ENCODE peak calls at places on chromosomes 16 and 17, in eight cellular contexts. One of them, this sample, is unnamed.

GRCh38 chr17:28494445-28495188 is 11.5 kb upstream of the FOXN1 start:
- DNase-seq in substantia nigra: peak
- DNase-seq in SW 1271: peak
- DNase-seq in effector CD4-positive, alpha-beta T cell: peak
- DNase-seq in HCEC 1CT: peak
- DNase-seq in AG10803: peak
- DNase-seq in NCI-H226: peak
- DNase-seq in posterior cingulate gyrus: peak
- DNase-seq in this sample: peak

GRCh38 chr17:6830383-6830986 is 1.0 kb downstream of the TEKT1 start:
- DNase-seq in substantia nigra: no peak
- DNase-seq in SW 1271: no peak
- DNase-seq in effector CD4-positive, alpha-beta T cell: no peak
- DNase-seq in HCEC 1CT: no peak
- DNase-seq in AG10803: no peak
- DNase-seq in NCI-H226: no peak
- DNase-seq in posterior cingulate gyrus: no peak
- DNase-seq in this sample: no peak

GRCh38 chr17:48910370-48910769 is 2.2 kb downstream of the UBE2Z start:
- DNase-seq in substantia nigra: peak
- DNase-seq in SW 1271: no peak
- DNase-seq in effector CD4-positive, alpha-beta T cell: no peak
- DNase-seq in HCEC 1CT: no peak
- DNase-seq in AG10803: no peak
- DNase-seq in NCI-H226: no peak
- DNase-seq in posterior cingulate gyrus: no peak
- DNase-seq in this sample: no peak

GRCh38 chr17:38761612-38762011 is 9.1 kb downstream of the PSMB3 start:
- DNase-seq in substantia nigra: no peak
- DNase-seq in SW 1271: peak
- DNase-seq in effector CD4-positive, alpha-beta T cell: no peak
- DNase-seq in HCEC 1CT: peak
- DNase-seq in AG10803: peak
- DNase-seq in NCI-H226: no peak
- DNase-seq in posterior cingulate gyrus: no peak
- DNase-seq in this sample: peak

GRCh38 chr16:85377388-85378144 is 235.6 kb upstream of the GSE1 start:
- DNase-seq in substantia nigra: no peak
- DNase-seq in SW 1271: no peak
- DNase-seq in effector CD4-positive, alpha-beta T cell: no peak
- DNase-seq in HCEC 1CT: no peak
- DNase-seq in AG10803: no peak
- DNase-seq in NCI-H226: no peak
- DNase-seq in posterior cingulate gyrus: no peak
- DNase-seq in this sample: no peak

GRCh38 chr17:45162022-45162687 is 480 bp downstream of the HEXIM2 start:
- DNase-seq in substantia nigra: no peak
- DNase-seq in SW 1271: no peak
- DNase-seq in effector CD4-positive, alpha-beta T cell: no peak
- DNase-seq in HCEC 1CT: no peak
- DNase-seq in AG10803: no peak
- DNase-seq in NCI-H226: no peak
- DNase-seq in posterior cingulate gyrus: no peak
- DNase-seq in this sample: no peak

GRCh38 chr17:33266611-33267010 is 26.5 kb downstream of the ASIC2 start:
- DNase-seq in substantia nigra: no peak
- DNase-seq in SW 1271: no peak
- DNase-seq in effector CD4-positive, alpha-beta T cell: no peak
- DNase-seq in HCEC 1CT: no peak
- DNase-seq in AG10803: no peak
- DNase-seq in NCI-H226: no peak
- DNase-seq in posterior cingulate gyrus: no peak
- DNase-seq in this sample: no peak

GRCh38 chr17:81734405-81735055 is 22.4 kb downstream of the SLC25A10 start:
- DNase-seq in substantia nigra: no peak
- DNase-seq in SW 1271: no peak
- DNase-seq in effector CD4-positive, alpha-beta T cell: no peak
- DNase-seq in HCEC 1CT: no peak
- DNase-seq in AG10803: no peak
- DNase-seq in NCI-H226: no peak
- DNase-seq in posterior cingulate gyrus: no peak
- DNase-seq in this sample: no peak

GRCh38 chr16:67749436-67750078 is 30.4 kb upstream of the GFOD2 start:
- DNase-seq in substantia nigra: no peak
- DNase-seq in SW 1271: no peak
- DNase-seq in effector CD4-positive, alpha-beta T cell: no peak
- DNase-seq in HCEC 1CT: no peak
- DNase-seq in AG10803: no peak
- DNase-seq in NCI-H226: no peak
- DNase-seq in posterior cingulate gyrus: no peak
- DNase-seq in this sample: no peak

GRCh38 chr16:30946671-30947532 is 2.0 kb upstream of the ORAI3 start:
- DNase-seq in substantia nigra: peak
- DNase-seq in SW 1271: no peak
- DNase-seq in effector CD4-positive, alpha-beta T cell: no peak
- DNase-seq in HCEC 1CT: no peak
- DNase-seq in AG10803: no peak
- DNase-seq in NCI-H226: no peak
- DNase-seq in posterior cingulate gyrus: no peak
- DNase-seq in this sample: no peak

GRCh38 chr17:81601525-81602120 is 35.3 kb downstream of the NPLOC4 start:
- DNase-seq in substantia nigra: no peak
- DNase-seq in SW 1271: peak
- DNase-seq in effector CD4-positive, alpha-beta T cell: peak
- DNase-seq in HCEC 1CT: peak
- DNase-seq in AG10803: peak
- DNase-seq in NCI-H226: peak
- DNase-seq in posterior cingulate gyrus: no peak
- DNase-seq in this sample: peak

GRCh38 chr17:47277921-47278320 is 24.3 kb downstream of the ITGB3 start:
- DNase-seq in substantia nigra: no peak
- DNase-seq in SW 1271: no peak
- DNase-seq in effector CD4-positive, alpha-beta T cell: no peak
- DNase-seq in HCEC 1CT: peak
- DNase-seq in AG10803: peak
- DNase-seq in NCI-H226: no peak
- DNase-seq in posterior cingulate gyrus: no peak
- DNase-seq in this sample: no peak

GRCh38 chr16:15435216-15435864 is 952 bp downstream of the BMERB1 start:
- DNase-seq in substantia nigra: no peak
- DNase-seq in SW 1271: no peak
- DNase-seq in effector CD4-positive, alpha-beta T cell: no peak
- DNase-seq in HCEC 1CT: no peak
- DNase-seq in AG10803: no peak
- DNase-seq in NCI-H226: no peak
- DNase-seq in posterior cingulate gyrus: no peak
- DNase-seq in this sample: peak

GRCh38 chr17:11935734-11936406 is 61.4 kb downstream of the ZNF18 start:
- DNase-seq in substantia nigra: peak
- DNase-seq in SW 1271: peak
- DNase-seq in effector CD4-positive, alpha-beta T cell: no peak
- DNase-seq in HCEC 1CT: peak
- DNase-seq in AG10803: peak
- DNase-seq in NCI-H226: no peak
- DNase-seq in posterior cingulate gyrus: peak
- DNase-seq in this sample: peak

GRCh38 chr16:10584956-10585561 is 4.7 kb upstream of the EMP2 start:
- DNase-seq in substantia nigra: no peak
- DNase-seq in SW 1271: no peak
- DNase-seq in effector CD4-positive, alpha-beta T cell: no peak
- DNase-seq in HCEC 1CT: peak
- DNase-seq in AG10803: peak
- DNase-seq in NCI-H226: no peak
- DNase-seq in posterior cingulate gyrus: no peak
- DNase-seq in this sample: no peak

GRCh38 chr16:54176376-54176901 is 110.1 kb downstream of the IRX3 start:
- DNase-seq in substantia nigra: no peak
- DNase-seq in SW 1271: no peak
- DNase-seq in effector CD4-positive, alpha-beta T cell: no peak
- DNase-seq in HCEC 1CT: no peak
- DNase-seq in AG10803: peak
- DNase-seq in NCI-H226: no peak
- DNase-seq in posterior cingulate gyrus: no peak
- DNase-seq in this sample: no peak

GRCh38 chr16:55406651-55407050 is 72.3 kb upstream of the MMP2 start:
- DNase-seq in substantia nigra: no peak
- DNase-seq in SW 1271: no peak
- DNase-seq in effector CD4-positive, alpha-beta T cell: no peak
- DNase-seq in HCEC 1CT: no peak
- DNase-seq in AG10803: no peak
- DNase-seq in NCI-H226: no peak
- DNase-seq in posterior cingulate gyrus: no peak
- DNase-seq in this sample: no peak

GRCh38 chr16:66115373-66115772 is 251.1 kb upstream of the CDH5 start:
- DNase-seq in substantia nigra: no peak
- DNase-seq in SW 1271: no peak
- DNase-seq in effector CD4-positive, alpha-beta T cell: no peak
- DNase-seq in HCEC 1CT: no peak
- DNase-seq in AG10803: no peak
- DNase-seq in NCI-H226: no peak
- DNase-seq in posterior cingulate gyrus: no peak
- DNase-seq in this sample: no peak

GRCh38 chr17:75698659-75699058 is 22.6 kb upstream of the ITGB4 start:
- DNase-seq in substantia nigra: no peak
- DNase-seq in SW 1271: no peak
- DNase-seq in effector CD4-positive, alpha-beta T cell: no peak
- DNase-seq in HCEC 1CT: no peak
- DNase-seq in AG10803: no peak
- DNase-seq in NCI-H226: no peak
- DNase-seq in posterior cingulate gyrus: no peak
- DNase-seq in this sample: no peak

GRCh38 chr16:89805136-89805905 is 11.1 kb downstream of the FANCA start:
- DNase-seq in substantia nigra: no peak
- DNase-seq in SW 1271: no peak
- DNase-seq in effector CD4-positive, alpha-beta T cell: no peak
- DNase-seq in HCEC 1CT: peak
- DNase-seq in AG10803: peak
- DNase-seq in NCI-H226: no peak
- DNase-seq in posterior cingulate gyrus: no peak
- DNase-seq in this sample: no peak

GRCh38 chr16:88531931-88532433 is 38.2 kb upstream of the ZC3H18 start:
- DNase-seq in substantia nigra: no peak
- DNase-seq in SW 1271: no peak
- DNase-seq in effector CD4-positive, alpha-beta T cell: no peak
- DNase-seq in HCEC 1CT: no peak
- DNase-seq in AG10803: no peak
- DNase-seq in NCI-H226: no peak
- DNase-seq in posterior cingulate gyrus: no peak
- DNase-seq in this sample: no peak

GRCh38 chr17:18370761-18371160 is 6.8 kb upstream of the EVPLL start:
- DNase-seq in substantia nigra: no peak
- DNase-seq in SW 1271: no peak
- DNase-seq in effector CD4-positive, alpha-beta T cell: no peak
- DNase-seq in HCEC 1CT: no peak
- DNase-seq in AG10803: no peak
- DNase-seq in NCI-H226: no peak
- DNase-seq in posterior cingulate gyrus: no peak
- DNase-seq in this sample: no peak

GRCh38 chr17:82943751-82944150 is 103.9 kb upstream of the ZNF750 start:
- DNase-seq in substantia nigra: no peak
- DNase-seq in SW 1271: no peak
- DNase-seq in effector CD4-positive, alpha-beta T cell: no peak
- DNase-seq in HCEC 1CT: no peak
- DNase-seq in AG10803: no peak
- DNase-seq in NCI-H226: no peak
- DNase-seq in posterior cingulate gyrus: no peak
- DNase-seq in this sample: no peak

GRCh38 chr16:66271074-66272060 is 95.1 kb upstream of the CDH5 start:
- DNase-seq in substantia nigra: no peak
- DNase-seq in SW 1271: no peak
- DNase-seq in effector CD4-positive, alpha-beta T cell: no peak
- DNase-seq in HCEC 1CT: no peak
- DNase-seq in AG10803: peak
- DNase-seq in NCI-H226: no peak
- DNase-seq in posterior cingulate gyrus: no peak
- DNase-seq in this sample: no peak

GRCh38 chr16:9820481-9821246 is 361.6 kb downstream of the GRIN2A start:
- DNase-seq in substantia nigra: no peak
- DNase-seq in SW 1271: no peak
- DNase-seq in effector CD4-positive, alpha-beta T cell: no peak
- DNase-seq in HCEC 1CT: no peak
- DNase-seq in AG10803: no peak
- DNase-seq in NCI-H226: no peak
- DNase-seq in posterior cingulate gyrus: no peak
- DNase-seq in this sample: no peak

GRCh38 chr16:71537643-71538042 is 11.4 kb downstream of the CHST4 start:
- DNase-seq in substantia nigra: peak
- DNase-seq in SW 1271: peak
- DNase-seq in effector CD4-positive, alpha-beta T cell: peak
- DNase-seq in HCEC 1CT: peak
- DNase-seq in AG10803: peak
- DNase-seq in NCI-H226: peak
- DNase-seq in posterior cingulate gyrus: peak
- DNase-seq in this sample: peak